ENCODE peak calls at places on chromosomes 4 and X, in seven cellular contexts. One of them, this sample, is unnamed.

GRCh38 chrX:48574270-48575266 is at the start of gene RBM3:
- DNase-seq in GM12878: peak
- DNase-seq in SK-N-SH: peak
- DNase-seq in H1: peak
- DNase-seq in HCT116: peak
- DNase-seq in K562: peak
- DNase-seq in HepG2: peak
- DNase-seq in this sample: peak

GRCh38 chr4:87011340-87012034 is 76.7 kb downstream of the AFF1 start:
- DNase-seq in K562: no peak
- DNase-seq in HepG2: no peak
- DNase-seq in H1: no peak
- DNase-seq in GM12878: no peak
- DNase-seq in HCT116: peak
- DNase-seq in SK-N-SH: no peak
- DNase-seq in this sample: no peak

GRCh38 chrX:153819398-153820083 is 10.8 kb downstream of the PDZD4 start:
- DNase-seq in HCT116: no peak
- DNase-seq in H1: no peak
- DNase-seq in HepG2: no peak
- DNase-seq in SK-N-SH: peak
- DNase-seq in K562: no peak
- DNase-seq in GM12878: no peak
- DNase-seq in this sample: no peak

GRCh38 chrX:54843050-54843449 is 35.5 kb downstream of the MAGED2 start:
- DNase-seq in GM12878: no peak
- DNase-seq in HepG2: no peak
- DNase-seq in HCT116: no peak
- DNase-seq in K562: no peak
- DNase-seq in SK-N-SH: no peak
- DNase-seq in H1: no peak
- DNase-seq in this sample: no peak

GRCh38 chrX:30538271-30538670 is 39.3 kb downstream of the TASL start:
- DNase-seq in HCT116: no peak
- DNase-seq in H1: no peak
- DNase-seq in HepG2: no peak
- DNase-seq in SK-N-SH: no peak
- DNase-seq in GM12878: no peak
- DNase-seq in K562: no peak
- DNase-seq in this sample: no peak

GRCh38 chr4:147110473-147110872 is 164.8 kb upstream of the TTC29 start:
- DNase-seq in SK-N-SH: no peak
- DNase-seq in HCT116: no peak
- DNase-seq in HepG2: no peak
- DNase-seq in H1: no peak
- DNase-seq in K562: no peak
- DNase-seq in GM12878: no peak
- DNase-seq in this sample: no peak

GRCh38 chr4:121913667-121914066 is 38.2 kb downstream of the TRPC3 start:
- DNase-seq in SK-N-SH: no peak
- DNase-seq in H1: no peak
- DNase-seq in HepG2: no peak
- DNase-seq in GM12878: no peak
- DNase-seq in HCT116: no peak
- DNase-seq in K562: no peak
- DNase-seq in this sample: no peak

GRCh38 chr4:151807220-151807619 is 46.4 kb upstream of the GATB start:
- DNase-seq in HCT116: no peak
- DNase-seq in SK-N-SH: no peak
- DNase-seq in K562: no peak
- DNase-seq in GM12878: no peak
- DNase-seq in HepG2: no peak
- DNase-seq in H1: no peak
- DNase-seq in this sample: no peak

GRCh38 chr4:23458061-23458460 is 431.8 kb downstream of the PPARGC1A start:
- DNase-seq in H1: no peak
- DNase-seq in SK-N-SH: no peak
- DNase-seq in HepG2: no peak
- DNase-seq in K562: no peak
- DNase-seq in GM12878: no peak
- DNase-seq in HCT116: no peak
- DNase-seq in this sample: no peak

GRCh38 chrX:131901581-131901980 is 121.5 kb upstream of the STK26 start:
- DNase-seq in H1: no peak
- DNase-seq in K562: no peak
- DNase-seq in SK-N-SH: no peak
- DNase-seq in GM12878: no peak
- DNase-seq in HCT116: no peak
- DNase-seq in HepG2: no peak
- DNase-seq in this sample: no peak

GRCh38 chr4:6225469-6225868 is 25.1 kb upstream of the JAKMIP1 start:
- DNase-seq in HCT116: no peak
- DNase-seq in K562: no peak
- DNase-seq in SK-N-SH: no peak
- DNase-seq in H1: peak
- DNase-seq in GM12878: no peak
- DNase-seq in HepG2: no peak
- DNase-seq in this sample: peak

GRCh38 chr4:53716011-53716410 is 124.7 kb upstream of the LNX1 start:
- DNase-seq in K562: no peak
- DNase-seq in H1: no peak
- DNase-seq in HepG2: no peak
- DNase-seq in GM12878: no peak
- DNase-seq in SK-N-SH: no peak
- DNase-seq in HCT116: no peak
- DNase-seq in this sample: no peak

GRCh38 chr4:100098011-100098545 is 92.2 kb downstream of the DDIT4L start:
- DNase-seq in K562: no peak
- DNase-seq in GM12878: no peak
- DNase-seq in SK-N-SH: no peak
- DNase-seq in HepG2: no peak
- DNase-seq in HCT116: no peak
- DNase-seq in H1: no peak
- DNase-seq in this sample: no peak

GRCh38 chrX:75038925-75039324 is 113.7 kb upstream of the NEXMIF start:
- DNase-seq in H1: no peak
- DNase-seq in SK-N-SH: no peak
- DNase-seq in HCT116: peak
- DNase-seq in HepG2: peak
- DNase-seq in K562: no peak
- DNase-seq in GM12878: peak
- DNase-seq in this sample: peak

GRCh38 chrX:37816766-37817165 is 30.6 kb downstream of the DYNLT3 start:
- DNase-seq in K562: no peak
- DNase-seq in GM12878: no peak
- DNase-seq in SK-N-SH: no peak
- DNase-seq in HepG2: no peak
- DNase-seq in HCT116: no peak
- DNase-seq in H1: no peak
- DNase-seq in this sample: no peak

GRCh38 chr4:6369924-6370645 is 100.4 kb downstream of the WFS1 start:
- DNase-seq in HepG2: no peak
- DNase-seq in SK-N-SH: no peak
- DNase-seq in H1: no peak
- DNase-seq in GM12878: no peak
- DNase-seq in K562: peak
- DNase-seq in HCT116: no peak
- DNase-seq in this sample: no peak

GRCh38 chr4:8143392-8144140 is 15.0 kb downstream of the ABLIM2 start:
- DNase-seq in HepG2: no peak
- DNase-seq in SK-N-SH: no peak
- DNase-seq in HCT116: no peak
- DNase-seq in K562: no peak
- DNase-seq in H1: no peak
- DNase-seq in GM12878: no peak
- DNase-seq in this sample: no peak

GRCh38 chr4:125085-125820 is 952 bp downstream of the ZNF718 start:
- DNase-seq in HCT116: no peak
- DNase-seq in K562: peak
- DNase-seq in H1: peak
- DNase-seq in HepG2: no peak
- DNase-seq in SK-N-SH: no peak
- DNase-seq in GM12878: no peak
- DNase-seq in this sample: peak

GRCh38 chr4:3784469-3785291 is 18.5 kb downstream of the ADRA2C start:
- DNase-seq in HepG2: peak
- DNase-seq in H1: no peak
- DNase-seq in HCT116: no peak
- DNase-seq in K562: no peak
- DNase-seq in SK-N-SH: no peak
- DNase-seq in GM12878: no peak
- DNase-seq in this sample: no peak

GRCh38 chr4:41363384-41363981 is 106.8 kb downstream of the UCHL1 start:
- DNase-seq in K562: no peak
- DNase-seq in H1: peak
- DNase-seq in HepG2: no peak
- DNase-seq in GM12878: no peak
- DNase-seq in SK-N-SH: no peak
- DNase-seq in HCT116: no peak
- DNase-seq in this sample: no peak

DNA sequence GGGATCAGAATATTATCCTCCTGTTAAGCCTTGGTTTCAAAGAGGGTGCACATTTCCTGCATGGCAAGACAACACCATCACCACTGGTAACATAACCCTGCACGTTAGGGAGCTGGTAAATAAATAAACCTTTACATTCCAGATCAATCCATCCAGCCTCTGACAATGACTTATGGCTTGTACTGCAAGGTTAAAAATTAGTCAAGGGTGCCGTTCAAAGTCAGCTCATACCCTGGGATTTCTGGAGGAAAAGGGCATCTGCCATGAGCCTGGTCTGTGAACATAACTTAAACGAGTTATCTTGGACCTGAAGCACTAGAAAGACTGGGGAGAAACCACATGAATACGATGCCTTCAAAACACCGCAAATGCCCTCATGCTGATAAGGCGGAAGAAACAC is 102.9 kb downstream of the NPNT start:
- DNase-seq in K562: no peak
- DNase-seq in HepG2: peak
- DNase-seq in HCT116: no peak
- DNase-seq in GM12878: no peak
- DNase-seq in H1: no peak
- DNase-seq in SK-N-SH: no peak
- DNase-seq in this sample: no peak
- TF ChIP-seq JUND in K562: no peak
- TF ChIP-seq JUND in HepG2: no peak
- TF ChIP-seq JUND in HCT116: no peak
- TF ChIP-seq JUND in GM12878: no peak
- TF ChIP-seq JUND in H1: no peak
- TF ChIP-seq JUND in SK-N-SH: no peak
- TF ChIP-seq JUND in this sample: no peak

DNA sequence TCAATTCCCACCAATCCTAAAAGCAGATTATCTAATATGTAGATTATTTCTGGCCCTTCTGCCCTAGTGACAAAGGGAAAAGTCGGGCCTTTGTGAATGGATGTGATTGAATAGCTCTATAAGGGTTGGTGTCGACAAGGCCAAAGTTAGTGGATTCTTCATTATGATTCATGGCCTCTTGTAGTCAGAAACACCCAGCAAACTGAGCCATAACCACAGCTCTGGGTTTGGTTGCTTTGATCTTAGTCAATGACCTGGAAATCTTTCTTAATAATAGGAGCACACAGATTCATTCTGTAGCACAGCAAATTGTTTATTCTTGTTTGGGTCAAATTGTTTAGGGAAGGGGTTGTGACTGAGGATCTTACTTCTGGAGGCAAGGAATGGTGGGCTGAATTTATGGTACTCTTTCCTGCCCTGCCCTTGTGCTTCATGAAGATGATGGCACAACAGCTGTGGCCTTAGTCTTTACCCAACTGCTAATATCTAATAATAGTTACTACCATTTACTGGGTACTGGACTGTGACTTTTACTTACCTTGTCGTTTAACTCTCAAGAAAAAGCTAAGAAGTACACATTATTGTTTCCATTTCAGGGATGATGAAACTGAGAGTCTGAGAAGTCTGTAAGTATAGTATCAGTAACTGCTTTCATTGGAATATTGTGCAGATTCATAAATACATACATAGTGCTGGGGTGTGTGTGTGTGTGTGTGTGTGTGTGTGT is 74.0 kb downstream of the AFF2 start:
- DNase-seq in GM12878: peak
- DNase-seq in K562: no peak
- DNase-seq in H1: no peak
- DNase-seq in HCT116: no peak
- DNase-seq in SK-N-SH: no peak
- DNase-seq in HepG2: no peak
- DNase-seq in this sample: no peak
- TF ChIP-seq JUND in GM12878: no peak
- TF ChIP-seq JUND in K562: no peak
- TF ChIP-seq JUND in H1: no peak
- TF ChIP-seq JUND in HCT116: no peak
- TF ChIP-seq JUND in SK-N-SH: no peak
- TF ChIP-seq JUND in HepG2: no peak
- TF ChIP-seq JUND in this sample: no peak

GRCh38 chrX:13669246-13669689 is 16.3 kb downstream of the TCEANC start:
- DNase-seq in HepG2: peak
- DNase-seq in GM12878: peak
- DNase-seq in K562: peak
- DNase-seq in SK-N-SH: no peak
- DNase-seq in HCT116: peak
- DNase-seq in H1: no peak
- DNase-seq in this sample: peak
- TF ChIP-seq JUND in HepG2: no peak
- TF ChIP-seq JUND in GM12878: no peak
- TF ChIP-seq JUND in K562: peak
- TF ChIP-seq JUND in SK-N-SH: peak
- TF ChIP-seq JUND in HCT116: peak
- TF ChIP-seq JUND in H1: no peak
- TF ChIP-seq JUND in this sample: peak

GRCh38 chr4:141027421-141027820 is 105.8 kb downstream of the RNF150 start:
- DNase-seq in K562: no peak
- DNase-seq in GM12878: no peak
- DNase-seq in HCT116: no peak
- DNase-seq in HepG2: no peak
- DNase-seq in H1: no peak
- DNase-seq in SK-N-SH: no peak
- DNase-seq in this sample: no peak

GRCh38 chr4:141022221-141022760 is 111.0 kb downstream of the RNF150 start:
- DNase-seq in GM12878: no peak
- DNase-seq in SK-N-SH: no peak
- DNase-seq in H1: no peak
- DNase-seq in HCT116: no peak
- DNase-seq in K562: no peak
- DNase-seq in HepG2: no peak
- DNase-seq in this sample: no peak

GRCh38 chr4:141023051-141023450 is 110.2 kb downstream of the RNF150 start:
- DNase-seq in K562: no peak
- DNase-seq in SK-N-SH: no peak
- DNase-seq in HCT116: no peak
- DNase-seq in H1: no peak
- DNase-seq in HepG2: no peak
- DNase-seq in GM12878: no peak
- DNase-seq in this sample: no peak

DNA sequence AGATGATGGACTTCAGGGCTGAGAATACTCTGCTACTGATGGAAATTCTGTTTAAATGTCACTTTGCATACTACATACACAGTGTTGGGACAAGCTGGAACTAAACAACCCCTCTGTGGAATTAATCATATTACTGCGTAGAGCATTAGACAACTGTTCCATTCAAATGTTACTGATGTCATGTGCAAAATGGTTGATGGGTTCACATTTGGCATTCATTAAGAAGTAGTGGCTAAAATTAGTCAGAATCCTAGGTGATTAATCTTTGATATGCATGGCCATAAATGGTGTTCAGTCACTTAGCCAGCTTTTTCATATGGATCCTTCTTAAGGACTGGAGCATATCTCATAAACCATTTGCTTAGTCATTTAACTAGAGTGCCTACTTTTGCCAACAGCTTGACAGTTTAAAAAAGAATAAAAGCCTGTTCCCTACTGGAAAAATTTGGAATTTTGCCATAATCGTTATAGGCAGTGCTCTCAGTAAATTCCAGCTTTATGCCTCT is 105.2 kb downstream of the RNF150 start:
- DNase-seq in HCT116: no peak
- DNase-seq in GM12878: no peak
- DNase-seq in K562: no peak
- DNase-seq in HepG2: no peak
- DNase-seq in SK-N-SH: peak
- DNase-seq in H1: no peak
- DNase-seq in this sample: no peak
- TF ChIP-seq JUND in HCT116: no peak
- TF ChIP-seq JUND in GM12878: no peak
- TF ChIP-seq JUND in K562: no peak
- TF ChIP-seq JUND in HepG2: no peak
- TF ChIP-seq JUND in SK-N-SH: peak
- TF ChIP-seq JUND in H1: no peak
- TF ChIP-seq JUND in this sample: no peak